ENCODE peak calls at places on chromosomes 1 and 21, in nine cellular contexts. M is EL; R is stimulated activated CD4-positive, alpha-beta T cell treated with anti-CD3 and anti-CD28 coated beads, TNF-alpha, amount 100 ng/mL, for 4 hours; I is activated CD4-positive, alpha-beta T cell treated with anti-CD3 and anti-CD28 coated beads for 4 hours; Q is midbrain; B is AG10803; V is stimulated activated CD8-positive, alpha-beta memory T cell treated with anti-CD3 and anti-CD28 coated beads, Interleukin-12 subunit alpha, Interleukin-12 subunit beta, amount 100 ng/mL, for 1 hour; H is HTR-8/SVneo; X is left cardiac atrium. L is an unnamed sample.

GRCh38 chr1:198534540-198535413 is 5.7 kb downstream of the ATP6V1G3 start:
- DNase-seq in M (no peak), R (no peak), I (no peak), Q (no peak), B (no peak), V (no peak), H (no peak), X (no peak), L (no peak)

GRCh38 chr1:202794049-202794725 is 14.0 kb downstream of the KDM5B start:
- DNase-seq in M (peak), R (no peak), I (no peak), Q (no peak), B (no peak), V (no peak), H (no peak), X (no peak), L (no peak)

GRCh38 chr1:246632584-246633168 is 66.4 kb downstream of the CNST start:
- DNase-seq in M (peak), R (no peak), I (no peak), Q (no peak), B (peak), V (no peak), H (peak), X (no peak), L (no peak)

GRCh38 chr1:41360074-41361027 is 883 bp upstream of the FOXO6 start:
- DNase-seq in M (no peak), R (no peak), I (no peak), Q (no peak), B (no peak), V (no peak), H (no peak), X (no peak), L (no peak)

GRCh38 chr1:22223176-22223575 is 80.3 kb upstream of the WNT4 start:
- DNase-seq in M (no peak), R (no peak), I (no peak), Q (no peak), B (no peak), V (no peak), H (no peak), X (no peak), L (no peak)

GRCh38 chr1:119448112-119448511 is 33.2 kb downstream of the HSD3B2 start:
- DNase-seq in M (no peak), R (no peak), I (no peak), Q (no peak), B (no peak), V (no peak), H (no peak), X (no peak), L (no peak)

GRCh38 chr1:100835866-100836842 is 58.5 kb downstream of the EXTL2 start:
- DNase-seq in M (no peak), R (no peak), I (no peak), Q (no peak), B (peak), V (no peak), H (no peak), X (no peak), L (no peak)

GRCh38 chr21:32299695-32300094 is 1.0 kb downstream of the MRAP start:
- DNase-seq in M (no peak), R (no peak), I (no peak), Q (no peak), B (no peak), V (no peak), H (no peak), X (no peak), L (no peak)

GRCh38 chr1:50605186-50605875 is 182.1 kb upstream of the DMRTA2 start:
- DNase-seq in M (peak), R (no peak), I (peak), Q (no peak), B (peak), V (no peak), H (peak), X (no peak), L (no peak)

GRCh38 chr1:64909021-64909420 is 57.3 kb downstream of the JAK1 start:
- DNase-seq in M (no peak), R (no peak), I (no peak), Q (no peak), B (peak), V (no peak), H (no peak), X (no peak), L (no peak)

GRCh38 chr1:180530501-180530900 is 28.1 kb upstream of the ACBD6 start:
- DNase-seq in M (peak), R (no peak), I (no peak), Q (no peak), B (peak), V (no peak), H (peak), X (no peak), L (no peak)

GRCh38 chr21:38769253-38769780 is 36.4 kb upstream of the ETS2 start:
- DNase-seq in M (peak), R (no peak), I (no peak), Q (no peak), B (peak), V (no peak), H (no peak), X (no peak), L (no peak)

GRCh38 chr1:153612111-153612754 is 704 bp downstream of the S100A16 start:
- DNase-seq in M (no peak), R (no peak), I (no peak), Q (no peak), B (no peak), V (no peak), H (no peak), X (no peak), L (no peak)

GRCh38 chr1:162026906-162027305 is 3.2 kb upstream of the OLFML2B start:
- DNase-seq in M (no peak), R (no peak), I (no peak), Q (no peak), B (no peak), V (no peak), H (no peak), X (no peak), L (no peak)

GRCh38 chr1:170366980-170367379 is 165.0 kb upstream of the GORAB start:
- DNase-seq in M (no peak), R (no peak), I (no peak), Q (no peak), B (no peak), V (no peak), H (no peak), X (no peak), L (no peak)

GRCh38 chr21:43936186-43936967 is 71.4 kb downstream of the AGPAT3 start:
- DNase-seq in M (no peak), R (no peak), I (no peak), Q (peak), B (peak), V (no peak), H (no peak), X (no peak), L (no peak)

GRCh38 chr1:175185918-175186317 is 6.7 kb downstream of the KIAA0040 start:
- DNase-seq in M (no peak), R (no peak), I (no peak), Q (no peak), B (no peak), V (no peak), H (no peak), X (no peak), L (no peak)

GRCh38 chr1:197911172-197911856 is 5.9 kb upstream of the LHX9 start:
- DNase-seq in M (peak), R (no peak), I (no peak), Q (no peak), B (no peak), V (no peak), H (no peak), X (no peak), L (no peak)